ENCODE peak calls at places on chromosomes 3 and 15, in eight cellular contexts. One of them, this sample, is unnamed.

GRCh38 chr3:190124067-190124466 is 3.4 kb upstream of the P3H2 start:
- DNase-seq in spleen: no peak
- DNase-seq in upper lobe of left lung: peak
- DNase-seq in sigmoid colon: no peak
- DNase-seq in breast epithelium: no peak
- DNase-seq in GM12892: no peak
- DNase-seq in K562: no peak
- DNase-seq in esophagus muscularis mucosa: no peak
- DNase-seq in this sample: no peak

GRCh38 chr3:34676431-34676830 is 878.0 kb downstream of the PDCD6IP start:
- DNase-seq in breast epithelium: no peak
- DNase-seq in esophagus muscularis mucosa: no peak
- DNase-seq in K562: no peak
- DNase-seq in GM12892: no peak
- DNase-seq in upper lobe of left lung: no peak
- DNase-seq in sigmoid colon: no peak
- DNase-seq in spleen: no peak
- DNase-seq in this sample: no peak

GRCh38 chr3:159787794-159788205 is 200.8 kb upstream of the IL12A start:
- DNase-seq in sigmoid colon: no peak
- DNase-seq in K562: no peak
- DNase-seq in upper lobe of left lung: no peak
- DNase-seq in spleen: no peak
- DNase-seq in breast epithelium: no peak
- DNase-seq in esophagus muscularis mucosa: no peak
- DNase-seq in GM12892: no peak
- DNase-seq in this sample: no peak

GRCh38 chr3:42144209-42144608 is 53.1 kb downstream of the TRAK1 start:
- DNase-seq in breast epithelium: no peak
- DNase-seq in GM12892: no peak
- DNase-seq in upper lobe of left lung: no peak
- DNase-seq in sigmoid colon: no peak
- DNase-seq in esophagus muscularis mucosa: no peak
- DNase-seq in K562: no peak
- DNase-seq in spleen: no peak
- DNase-seq in this sample: no peak

GRCh38 chr3:69566256-69566655 is 173.0 kb upstream of the MITF start:
- DNase-seq in breast epithelium: no peak
- DNase-seq in sigmoid colon: no peak
- DNase-seq in esophagus muscularis mucosa: no peak
- DNase-seq in GM12892: no peak
- DNase-seq in spleen: no peak
- DNase-seq in upper lobe of left lung: no peak
- DNase-seq in K562: no peak
- DNase-seq in this sample: no peak

GRCh38 chr15:74132681-74133070 is 2.3 kb downstream of the ISLR2 start:
- DNase-seq in upper lobe of left lung: no peak
- DNase-seq in spleen: no peak
- DNase-seq in sigmoid colon: no peak
- DNase-seq in GM12892: no peak
- DNase-seq in K562: no peak
- DNase-seq in esophagus muscularis mucosa: no peak
- DNase-seq in breast epithelium: no peak
- DNase-seq in this sample: no peak

GRCh38 chr3:57130426-57131209 is 34.5 kb downstream of the IL17RD start:
- DNase-seq in sigmoid colon: no peak
- DNase-seq in K562: no peak
- DNase-seq in spleen: no peak
- DNase-seq in upper lobe of left lung: no peak
- DNase-seq in GM12892: no peak
- DNase-seq in breast epithelium: no peak
- DNase-seq in esophagus muscularis mucosa: no peak
- DNase-seq in this sample: no peak

GRCh38 chr3:170350515-170351413 is 6.8 kb upstream of the SKIL start:
- DNase-seq in spleen: no peak
- DNase-seq in upper lobe of left lung: no peak
- DNase-seq in sigmoid colon: no peak
- DNase-seq in esophagus muscularis mucosa: no peak
- DNase-seq in GM12892: no peak
- DNase-seq in K562: no peak
- DNase-seq in breast epithelium: no peak
- DNase-seq in this sample: no peak

GRCh38 chr15:75785771-75786563 is 57.3 kb upstream of the UBE2Q2 start:
- DNase-seq in GM12892: no peak
- DNase-seq in upper lobe of left lung: no peak
- DNase-seq in spleen: no peak
- DNase-seq in sigmoid colon: peak
- DNase-seq in esophagus muscularis mucosa: no peak
- DNase-seq in K562: peak
- DNase-seq in breast epithelium: no peak
- DNase-seq in this sample: no peak

GRCh38 chr3:129493206-129493605 is 35.2 kb upstream of the RHO start:
- DNase-seq in breast epithelium: no peak
- DNase-seq in GM12892: no peak
- DNase-seq in K562: no peak
- DNase-seq in sigmoid colon: no peak
- DNase-seq in esophagus muscularis mucosa: no peak
- DNase-seq in spleen: peak
- DNase-seq in upper lobe of left lung: no peak
- DNase-seq in this sample: no peak

GRCh38 chr3:98602078-98602678 is 8.8 kb upstream of the CPOX start:
- DNase-seq in upper lobe of left lung: peak
- DNase-seq in spleen: no peak
- DNase-seq in breast epithelium: no peak
- DNase-seq in K562: peak
- DNase-seq in sigmoid colon: no peak
- DNase-seq in esophagus muscularis mucosa: no peak
- DNase-seq in GM12892: no peak
- DNase-seq in this sample: no peak

GRCh38 chr15:37940886-37941285 is 6.4 kb downstream of the TMCO5A start:
- DNase-seq in upper lobe of left lung: no peak
- DNase-seq in esophagus muscularis mucosa: no peak
- DNase-seq in sigmoid colon: no peak
- DNase-seq in GM12892: no peak
- DNase-seq in K562: no peak
- DNase-seq in breast epithelium: no peak
- DNase-seq in spleen: no peak
- DNase-seq in this sample: no peak

GRCh38 chr3:88668180-88668579 is 439.2 kb upstream of the EPHA3 start:
- DNase-seq in breast epithelium: no peak
- DNase-seq in esophagus muscularis mucosa: no peak
- DNase-seq in sigmoid colon: no peak
- DNase-seq in K562: no peak
- DNase-seq in spleen: no peak
- DNase-seq in upper lobe of left lung: no peak
- DNase-seq in GM12892: no peak
- DNase-seq in this sample: no peak

GRCh38 chr3:127964053-127964452 is 49.0 kb downstream of the KBTBD12 start:
- DNase-seq in breast epithelium: no peak
- DNase-seq in upper lobe of left lung: peak
- DNase-seq in spleen: no peak
- DNase-seq in esophagus muscularis mucosa: no peak
- DNase-seq in GM12892: no peak
- DNase-seq in sigmoid colon: no peak
- DNase-seq in K562: no peak
- DNase-seq in this sample: no peak

GRCh38 chr3:178505832-178506231 is 30.4 kb upstream of the KCNMB2 start:
- DNase-seq in upper lobe of left lung: no peak
- DNase-seq in spleen: no peak
- DNase-seq in breast epithelium: no peak
- DNase-seq in GM12892: no peak
- DNase-seq in esophagus muscularis mucosa: no peak
- DNase-seq in sigmoid colon: no peak
- DNase-seq in K562: no peak
- DNase-seq in this sample: no peak

GRCh38 chr3:107892960-107893359 is 197.9 kb downstream of the CD47 start:
- DNase-seq in breast epithelium: no peak
- DNase-seq in upper lobe of left lung: no peak
- DNase-seq in K562: no peak
- DNase-seq in GM12892: no peak
- DNase-seq in sigmoid colon: no peak
- DNase-seq in spleen: no peak
- DNase-seq in esophagus muscularis mucosa: no peak
- DNase-seq in this sample: no peak

GRCh38 chr3:38114875-38115644 is 21.9 kb downstream of the ACAA1 start:
- DNase-seq in spleen: peak
- DNase-seq in esophagus muscularis mucosa: no peak
- DNase-seq in sigmoid colon: peak
- DNase-seq in breast epithelium: no peak
- DNase-seq in upper lobe of left lung: no peak
- DNase-seq in K562: no peak
- DNase-seq in GM12892: no peak
- DNase-seq in this sample: no peak

GRCh38 chr3:36812240-36812639 is 47.9 kb upstream of the DCLK3 start:
- DNase-seq in upper lobe of left lung: no peak
- DNase-seq in esophagus muscularis mucosa: no peak
- DNase-seq in K562: no peak
- DNase-seq in spleen: no peak
- DNase-seq in sigmoid colon: no peak
- DNase-seq in breast epithelium: no peak
- DNase-seq in GM12892: no peak
- DNase-seq in this sample: no peak

GRCh38 chr3:73043414-73043813 is 18.0 kb upstream of the EBLN2 start:
- DNase-seq in breast epithelium: no peak
- DNase-seq in upper lobe of left lung: no peak
- DNase-seq in K562: no peak
- DNase-seq in sigmoid colon: no peak
- DNase-seq in esophagus muscularis mucosa: no peak
- DNase-seq in GM12892: no peak
- DNase-seq in spleen: no peak
- DNase-seq in this sample: no peak

GRCh38 chr3:51975857-51976549 is 1.1 kb downstream of the ABHD14A start:
- DNase-seq in breast epithelium: peak
- DNase-seq in sigmoid colon: peak
- DNase-seq in upper lobe of left lung: peak
- DNase-seq in esophagus muscularis mucosa: no peak
- DNase-seq in spleen: peak
- DNase-seq in K562: peak
- DNase-seq in GM12892: no peak
- DNase-seq in this sample: no peak

GRCh38 chr3:34132069-34132677 is 333.7 kb downstream of the PDCD6IP start:
- DNase-seq in K562: no peak
- DNase-seq in sigmoid colon: no peak
- DNase-seq in spleen: no peak
- DNase-seq in breast epithelium: no peak
- DNase-seq in esophagus muscularis mucosa: no peak
- DNase-seq in GM12892: no peak
- DNase-seq in upper lobe of left lung: no peak
- DNase-seq in this sample: no peak

GRCh38 chr15:25134546-25134945 is 179.8 kb downstream of the SNRPN start:
- DNase-seq in GM12892: no peak
- DNase-seq in spleen: no peak
- DNase-seq in upper lobe of left lung: no peak
- DNase-seq in sigmoid colon: no peak
- DNase-seq in breast epithelium: no peak
- DNase-seq in esophagus muscularis mucosa: no peak
- DNase-seq in K562: no peak
- DNase-seq in this sample: no peak

GRCh38 chr3:24440764-24441464 is 53.7 kb downstream of the THRB start:
- DNase-seq in breast epithelium: no peak
- DNase-seq in GM12892: no peak
- DNase-seq in esophagus muscularis mucosa: no peak
- DNase-seq in upper lobe of left lung: no peak
- DNase-seq in sigmoid colon: no peak
- DNase-seq in K562: no peak
- DNase-seq in spleen: no peak
- DNase-seq in this sample: no peak

GRCh38 chr3:16402451-16402850 is 111.0 kb downstream of the RFTN1 start:
- DNase-seq in sigmoid colon: no peak
- DNase-seq in K562: no peak
- DNase-seq in esophagus muscularis mucosa: no peak
- DNase-seq in breast epithelium: no peak
- DNase-seq in GM12892: no peak
- DNase-seq in spleen: no peak
- DNase-seq in upper lobe of left lung: no peak
- DNase-seq in this sample: no peak

GRCh38 chr3:55191911-55192787 is 264.3 kb upstream of the LRTM1 start:
- DNase-seq in K562: no peak
- DNase-seq in spleen: no peak
- DNase-seq in sigmoid colon: no peak
- DNase-seq in GM12892: no peak
- DNase-seq in esophagus muscularis mucosa: no peak
- DNase-seq in upper lobe of left lung: no peak
- DNase-seq in breast epithelium: no peak
- DNase-seq in this sample: no peak

GRCh38 chr15:31339558-31339895 is 12.9 kb downstream of the KLF13 start:
- DNase-seq in K562: no peak
- DNase-seq in esophagus muscularis mucosa: no peak
- DNase-seq in spleen: no peak
- DNase-seq in GM12892: no peak
- DNase-seq in sigmoid colon: no peak
- DNase-seq in upper lobe of left lung: no peak
- DNase-seq in breast epithelium: peak
- DNase-seq in this sample: no peak

GRCh38 chr3:132981746-132982145 is 56.4 kb upstream of the TMEM108 start:
- DNase-seq in K562: no peak
- DNase-seq in breast epithelium: no peak
- DNase-seq in GM12892: no peak
- DNase-seq in spleen: no peak
- DNase-seq in sigmoid colon: no peak
- DNase-seq in esophagus muscularis mucosa: no peak
- DNase-seq in upper lobe of left lung: no peak
- DNase-seq in this sample: no peak

GRCh38 chr15:70376929-70377691 is 279.4 kb upstream of the TLE3 start:
- DNase-seq in K562: no peak
- DNase-seq in spleen: no peak
- DNase-seq in esophagus muscularis mucosa: peak
- DNase-seq in GM12892: no peak
- DNase-seq in upper lobe of left lung: peak
- DNase-seq in breast epithelium: peak
- DNase-seq in sigmoid colon: peak
- DNase-seq in this sample: no peak
- TF ChIP-seq POLR2AphosphoS5 in K562: no peak
- TF ChIP-seq POLR2AphosphoS5 in spleen: no peak
- TF ChIP-seq POLR2AphosphoS5 in esophagus muscularis mucosa: no peak
- TF ChIP-seq POLR2AphosphoS5 in GM12892: no peak
- TF ChIP-seq POLR2AphosphoS5 in upper lobe of left lung: no peak
- TF ChIP-seq POLR2AphosphoS5 in breast epithelium: peak
- TF ChIP-seq POLR2AphosphoS5 in sigmoid colon: peak
- TF ChIP-seq POLR2AphosphoS5 in this sample: no peak

GRCh38 chr15:69074011-69074842 is 59.7 kb downstream of the NOX5 start:
- DNase-seq in sigmoid colon: peak
- DNase-seq in esophagus muscularis mucosa: no peak
- DNase-seq in breast epithelium: peak
- DNase-seq in spleen: no peak
- DNase-seq in GM12892: no peak
- DNase-seq in K562: no peak
- DNase-seq in upper lobe of left lung: peak
- DNase-seq in this sample: no peak
- TF ChIP-seq POLR2A in sigmoid colon: no peak
- TF ChIP-seq POLR2A in esophagus muscularis mucosa: no peak
- TF ChIP-seq POLR2A in breast epithelium: no peak
- TF ChIP-seq POLR2A in spleen: no peak
- TF ChIP-seq POLR2A in GM12892: no peak
- TF ChIP-seq POLR2A in K562: no peak
- TF ChIP-seq POLR2A in upper lobe of left lung: no peak
- TF ChIP-seq POLR2A in this sample: no peak

GRCh38 chr3:168647582-168647981 is 551.9 kb upstream of the GOLIM4 start:
- DNase-seq in esophagus muscularis mucosa: no peak
- DNase-seq in upper lobe of left lung: no peak
- DNase-seq in spleen: no peak
- DNase-seq in GM12892: no peak
- DNase-seq in sigmoid colon: no peak
- DNase-seq in K562: no peak
- DNase-seq in breast epithelium: no peak
- DNase-seq in this sample: no peak
- TF ChIP-seq POLR2AphosphoS5 in esophagus muscularis mucosa: no peak
- TF ChIP-seq POLR2AphosphoS5 in upper lobe of left lung: no peak
- TF ChIP-seq POLR2AphosphoS5 in spleen: no peak
- TF ChIP-seq POLR2AphosphoS5 in GM12892: no peak
- TF ChIP-seq POLR2AphosphoS5 in sigmoid colon: no peak
- TF ChIP-seq POLR2AphosphoS5 in K562: no peak
- TF ChIP-seq POLR2AphosphoS5 in breast epithelium: no peak
- TF ChIP-seq POLR2AphosphoS5 in this sample: no peak

GRCh38 chr15:41958002-41958420 is 14.3 kb downstream of the EHD4 start:
- DNase-seq in K562: no peak
- DNase-seq in upper lobe of left lung: no peak
- DNase-seq in breast epithelium: no peak
- DNase-seq in spleen: no peak
- DNase-seq in GM12892: no peak
- DNase-seq in sigmoid colon: no peak
- DNase-seq in esophagus muscularis mucosa: no peak
- DNase-seq in this sample: no peak
- TF ChIP-seq POLR2A in K562: no peak
- TF ChIP-seq POLR2A in upper lobe of left lung: no peak
- TF ChIP-seq POLR2A in breast epithelium: no peak
- TF ChIP-seq POLR2A in spleen: no peak
- TF ChIP-seq POLR2A in GM12892: no peak
- TF ChIP-seq POLR2A in sigmoid colon: no peak
- TF ChIP-seq POLR2A in esophagus muscularis mucosa: no peak
- TF ChIP-seq POLR2A in this sample: no peak

This sample was measured in GM12891.